ENCODE peak calls at places on chromosomes 3 and 15, in five cellular contexts. One of them, this sample, is unnamed.

GRCh38 chr3:119292666-119293065 is 1.5 kb upstream of the ARHGAP31 start:
- DNase-seq in effector memory CD4-positive, alpha-beta T cell: no peak
- DNase-seq in right cardiac atrium: no peak
- DNase-seq in psoas muscle: no peak
- DNase-seq in SK-N-SH: no peak
- DNase-seq in this sample: no peak

GRCh38 chr15:69165637-69166025 is 5.2 kb downstream of the GLCE start:
- DNase-seq in effector memory CD4-positive, alpha-beta T cell: no peak
- DNase-seq in right cardiac atrium: no peak
- DNase-seq in psoas muscle: no peak
- DNase-seq in SK-N-SH: no peak
- DNase-seq in this sample: no peak

GRCh38 chr3:153215971-153216370 is 53.9 kb downstream of the RAP2B start:
- DNase-seq in effector memory CD4-positive, alpha-beta T cell: no peak
- DNase-seq in right cardiac atrium: no peak
- DNase-seq in psoas muscle: no peak
- DNase-seq in SK-N-SH: no peak
- DNase-seq in this sample: peak; percentile 79

GRCh38 chr3:146203761-146204160 is 42.8 kb upstream of the PLOD2 start:
- DNase-seq in effector memory CD4-positive, alpha-beta T cell: no peak
- DNase-seq in right cardiac atrium: no peak
- DNase-seq in psoas muscle: no peak
- DNase-seq in SK-N-SH: no peak
- DNase-seq in this sample: no peak

GRCh38 chr3:4841783-4842440 is 137.3 kb upstream of the BHLHE40 start:
- DNase-seq in effector memory CD4-positive, alpha-beta T cell: no peak
- DNase-seq in right cardiac atrium: no peak
- DNase-seq in psoas muscle: no peak
- DNase-seq in SK-N-SH: no peak
- DNase-seq in this sample: no peak

GRCh38 chr3:13325892-13326443 is 94.2 kb downstream of the NUP210 start:
- DNase-seq in effector memory CD4-positive, alpha-beta T cell: no peak
- DNase-seq in right cardiac atrium: no peak
- DNase-seq in psoas muscle: no peak
- DNase-seq in SK-N-SH: no peak
- DNase-seq in this sample: no peak

GRCh38 chr15:84022516-84022915 is 213.1 kb upstream of the GOLGA6L4 start:
- DNase-seq in effector memory CD4-positive, alpha-beta T cell: no peak
- DNase-seq in right cardiac atrium: no peak
- DNase-seq in psoas muscle: no peak
- DNase-seq in SK-N-SH: no peak
- DNase-seq in this sample: no peak

GRCh38 chr3:61981005-61981404 is 392.3 kb downstream of the FEZF2 start:
- DNase-seq in effector memory CD4-positive, alpha-beta T cell: no peak
- DNase-seq in right cardiac atrium: no peak
- DNase-seq in psoas muscle: no peak
- DNase-seq in SK-N-SH: no peak
- DNase-seq in this sample: no peak

GRCh38 chr15:63042879-63043340 is 363 bp downstream of the TPM1 start:
- DNase-seq in effector memory CD4-positive, alpha-beta T cell: no peak
- DNase-seq in right cardiac atrium: no peak
- DNase-seq in psoas muscle: no peak
- DNase-seq in SK-N-SH: peak; percentile 64
- DNase-seq in this sample: no peak

GRCh38 chr3:117036259-117036799 is 326.8 kb downstream of the TUSC7 start:
- DNase-seq in effector memory CD4-positive, alpha-beta T cell: no peak
- DNase-seq in right cardiac atrium: no peak
- DNase-seq in psoas muscle: no peak
- DNase-seq in SK-N-SH: peak; percentile 43
- DNase-seq in this sample: no peak

GRCh38 chr3:150077581-150078247 is 107.0 kb upstream of the PFN2 start:
- DNase-seq in effector memory CD4-positive, alpha-beta T cell: no peak
- DNase-seq in right cardiac atrium: no peak
- DNase-seq in psoas muscle: no peak
- DNase-seq in SK-N-SH: no peak
- DNase-seq in this sample: peak; percentile 67

GRCh38 chr15:76380249-76380648 is 43.7 kb downstream of the ISL2 start:
- DNase-seq in effector memory CD4-positive, alpha-beta T cell: no peak
- DNase-seq in right cardiac atrium: no peak
- DNase-seq in psoas muscle: no peak
- DNase-seq in SK-N-SH: no peak
- DNase-seq in this sample: peak; percentile 79

GRCh38 chr15:61794881-61795280 is 265.4 kb downstream of the VPS13C start:
- DNase-seq in effector memory CD4-positive, alpha-beta T cell: no peak
- DNase-seq in right cardiac atrium: no peak
- DNase-seq in psoas muscle: no peak
- DNase-seq in SK-N-SH: no peak
- DNase-seq in this sample: no peak

GRCh38 chr3:141408596-141408995 is 40.3 kb downstream of the ZBTB38 start:
- DNase-seq in effector memory CD4-positive, alpha-beta T cell: no peak
- DNase-seq in right cardiac atrium: no peak
- DNase-seq in psoas muscle: no peak
- DNase-seq in SK-N-SH: no peak
- DNase-seq in this sample: no peak

GRCh38 chr3:139975592-139976360 is 40.8 kb downstream of the CLSTN2 start:
- DNase-seq in effector memory CD4-positive, alpha-beta T cell: no peak
- DNase-seq in right cardiac atrium: peak; percentile 54
- DNase-seq in psoas muscle: no peak
- DNase-seq in SK-N-SH: peak; percentile 32
- DNase-seq in this sample: no peak

GRCh38 chr3:192514754-192515660 is 212.3 kb downstream of the FGF12 start:
- DNase-seq in effector memory CD4-positive, alpha-beta T cell: no peak
- DNase-seq in right cardiac atrium: peak; percentile 52
- DNase-seq in psoas muscle: peak; percentile 59
- DNase-seq in SK-N-SH: peak; percentile 37
- DNase-seq in this sample: peak; percentile 26

GRCh38 chr3:50606596-50606995 is 5.0 kb downstream of the CISH start:
- DNase-seq in effector memory CD4-positive, alpha-beta T cell: no peak
- DNase-seq in right cardiac atrium: peak; percentile 53
- DNase-seq in psoas muscle: no peak
- DNase-seq in SK-N-SH: no peak
- DNase-seq in this sample: no peak

GRCh38 chr15:73950479-73951043 is 24.3 kb downstream of the LOXL1 start:
- DNase-seq in effector memory CD4-positive, alpha-beta T cell: no peak
- DNase-seq in right cardiac atrium: peak; percentile 63
- DNase-seq in psoas muscle: peak; percentile 48
- DNase-seq in SK-N-SH: no peak
- DNase-seq in this sample: peak; percentile 97

GRCh38 chr3:38118421-38119247 is 18.3 kb downstream of the ACAA1 start:
- DNase-seq in effector memory CD4-positive, alpha-beta T cell: no peak
- DNase-seq in right cardiac atrium: no peak
- DNase-seq in psoas muscle: no peak
- DNase-seq in SK-N-SH: no peak
- DNase-seq in this sample: no peak

GRCh38 chr3:10255835-10256234 is 7.6 kb downstream of the TATDN2 start:
- DNase-seq in effector memory CD4-positive, alpha-beta T cell: no peak
- DNase-seq in right cardiac atrium: no peak
- DNase-seq in psoas muscle: no peak
- DNase-seq in SK-N-SH: no peak
- DNase-seq in this sample: no peak

GRCh38 chr3:15476378-15476777 is 45.1 kb downstream of the COLQ start:
- DNase-seq in effector memory CD4-positive, alpha-beta T cell: no peak
- DNase-seq in right cardiac atrium: no peak
- DNase-seq in psoas muscle: no peak
- DNase-seq in SK-N-SH: no peak
- DNase-seq in this sample: no peak

GRCh38 chr3:142445816-142446254 is 2.0 kb downstream of the XRN1 start:
- DNase-seq in effector memory CD4-positive, alpha-beta T cell: no peak
- DNase-seq in right cardiac atrium: no peak
- DNase-seq in psoas muscle: no peak
- DNase-seq in SK-N-SH: no peak
- DNase-seq in this sample: no peak

GRCh38 chr15:53843166-53843565 is 83.7 kb upstream of the WDR72 start:
- DNase-seq in effector memory CD4-positive, alpha-beta T cell: no peak
- DNase-seq in right cardiac atrium: no peak
- DNase-seq in psoas muscle: no peak
- DNase-seq in SK-N-SH: no peak
- DNase-seq in this sample: no peak

GRCh38 chr3:145899229-145899628 is 261.8 kb downstream of the PLOD2 start:
- DNase-seq in effector memory CD4-positive, alpha-beta T cell: no peak
- DNase-seq in right cardiac atrium: no peak
- DNase-seq in psoas muscle: no peak
- DNase-seq in SK-N-SH: no peak
- DNase-seq in this sample: no peak

GRCh38 chr15:36235173-36235572 is 344.3 kb upstream of the CDIN1 start:
- DNase-seq in effector memory CD4-positive, alpha-beta T cell: no peak
- DNase-seq in right cardiac atrium: no peak
- DNase-seq in psoas muscle: no peak
- DNase-seq in SK-N-SH: no peak
- DNase-seq in this sample: no peak

DNA sequence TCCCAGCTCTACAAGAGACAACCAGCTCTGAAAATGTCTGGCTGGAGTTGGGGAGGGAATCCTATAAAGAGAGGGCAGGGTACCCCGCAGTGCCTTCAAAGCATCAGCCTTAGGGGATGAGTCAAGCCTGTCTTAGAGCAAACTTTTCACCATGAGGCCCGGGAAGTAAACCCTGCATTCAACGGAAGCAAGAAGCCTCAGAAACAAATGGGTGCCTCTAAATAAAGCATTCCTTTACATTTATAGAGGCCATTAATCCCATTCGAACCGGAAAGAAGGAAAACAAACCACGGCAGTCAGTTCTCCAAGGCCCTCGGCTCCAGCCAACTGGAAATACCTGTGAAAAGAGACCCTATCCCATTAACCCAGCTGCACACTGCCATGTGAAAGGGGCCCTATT is 4.4 kb downstream of the ITGB5 start:
- DNase-seq in effector memory CD4-positive, alpha-beta T cell: no peak
- DNase-seq in right cardiac atrium: no peak
- DNase-seq in psoas muscle: no peak
- DNase-seq in SK-N-SH: no peak
- DNase-seq in this sample: peak; percentile 90
- H3K4me1 ChIP-seq in effector memory CD4-positive, alpha-beta T cell: peaks cover 5% of the 10 kb centered on the region
- H3K4me1 ChIP-seq in right cardiac atrium: peaks cover 14% of the 10 kb centered on the region
- H3K4me1 ChIP-seq in psoas muscle: peaks cover 38% of the 10 kb centered on the region
- H3K4me1 ChIP-seq in SK-N-SH: peaks cover 37% of the 10 kb centered on the region
- H3K4me1 ChIP-seq in this sample: peaks cover 64% of the 10 kb centered on the region

GRCh38 chr3:184813357-184813756 is 1.4 kb downstream of the VPS8 start:
- DNase-seq in effector memory CD4-positive, alpha-beta T cell: no peak
- DNase-seq in right cardiac atrium: no peak
- DNase-seq in psoas muscle: no peak
- DNase-seq in SK-N-SH: no peak
- DNase-seq in this sample: no peak

GRCh38 chr3:184811999-184812844 is at the start of gene VPS8:
- DNase-seq in effector memory CD4-positive, alpha-beta T cell: peak; percentile 93
- DNase-seq in right cardiac atrium: peak; percentile 99
- DNase-seq in psoas muscle: peak; percentile 98
- DNase-seq in SK-N-SH: peak; percentile 97
- DNase-seq in this sample: peak; percentile 96

GRCh38 chr3:184814214-184814613 is 2.2 kb downstream of the VPS8 start:
- DNase-seq in effector memory CD4-positive, alpha-beta T cell: no peak
- DNase-seq in right cardiac atrium: no peak
- DNase-seq in psoas muscle: no peak
- DNase-seq in SK-N-SH: no peak
- DNase-seq in this sample: no peak

GRCh38 chr3:184811663-184811998 is 335 bp upstream of the VPS8 start:
- DNase-seq in effector memory CD4-positive, alpha-beta T cell: no peak
- DNase-seq in right cardiac atrium: no peak
- DNase-seq in psoas muscle: no peak
- DNase-seq in SK-N-SH: no peak
- DNase-seq in this sample: no peak

GRCh38 chr3:184812845-184813157 is 835 bp downstream of the VPS8 start:
- DNase-seq in effector memory CD4-positive, alpha-beta T cell: no peak
- DNase-seq in right cardiac atrium: no peak
- DNase-seq in psoas muscle: no peak
- DNase-seq in SK-N-SH: no peak
- DNase-seq in this sample: no peak
- H3K4me1 ChIP-seq in effector memory CD4-positive, alpha-beta T cell: peaks cover 8% of the 10 kb centered on the region
- H3K4me1 ChIP-seq in right cardiac atrium: peaks cover 3% of the 10 kb centered on the region
- H3K4me1 ChIP-seq in psoas muscle: peaks cover 54% of the 10 kb centered on the region
- H3K4me1 ChIP-seq in SK-N-SH: peaks cover 9% of the 10 kb centered on the region
- H3K4me1 ChIP-seq in this sample: no peaks in the 10 kb centered on the region

DNA sequence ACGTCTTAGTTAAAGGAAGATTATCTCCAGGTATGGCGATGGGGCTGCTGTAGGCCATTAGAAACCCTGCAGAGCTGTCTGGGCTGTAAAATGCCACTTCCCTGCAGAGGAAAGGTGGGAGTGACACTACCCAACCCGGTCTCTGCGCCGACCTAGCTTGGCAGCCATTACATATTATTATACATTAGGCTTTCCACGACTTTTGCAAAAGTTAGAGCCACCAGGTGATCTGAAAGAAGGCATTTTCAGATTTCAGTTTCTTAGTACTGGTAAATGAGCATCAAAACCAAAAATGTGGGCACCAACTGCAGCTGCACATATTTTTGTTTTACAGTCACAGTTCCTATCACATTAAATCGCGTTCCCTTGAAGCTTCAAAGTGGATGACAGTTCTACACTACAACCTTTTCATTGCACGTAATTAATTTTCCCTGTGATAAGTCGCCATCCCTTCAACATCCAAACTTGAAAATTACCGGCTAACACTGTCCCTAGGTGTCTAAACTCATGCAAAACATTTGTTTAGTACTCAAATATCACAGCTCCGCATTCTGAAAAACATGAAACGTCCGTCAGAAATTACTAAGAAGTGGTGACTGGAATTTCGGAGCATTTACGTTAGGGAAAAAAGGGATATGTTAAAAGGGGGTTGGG is 81.3 kb upstream of the CHD2 start:
- DNase-seq in effector memory CD4-positive, alpha-beta T cell: no peak
- DNase-seq in right cardiac atrium: no peak
- DNase-seq in psoas muscle: no peak
- DNase-seq in SK-N-SH: no peak
- DNase-seq in this sample: no peak
- H3K4me1 ChIP-seq in effector memory CD4-positive, alpha-beta T cell: peaks cover 36% of the 10 kb centered on the region
- H3K4me1 ChIP-seq in right cardiac atrium: no peaks in the 10 kb centered on the region
- H3K4me1 ChIP-seq in psoas muscle: peaks cover 12% of the 10 kb centered on the region
- H3K4me1 ChIP-seq in SK-N-SH: peaks cover 21% of the 10 kb centered on the region
- H3K4me1 ChIP-seq in this sample: peaks cover 58% of the 10 kb centered on the region

DNA sequence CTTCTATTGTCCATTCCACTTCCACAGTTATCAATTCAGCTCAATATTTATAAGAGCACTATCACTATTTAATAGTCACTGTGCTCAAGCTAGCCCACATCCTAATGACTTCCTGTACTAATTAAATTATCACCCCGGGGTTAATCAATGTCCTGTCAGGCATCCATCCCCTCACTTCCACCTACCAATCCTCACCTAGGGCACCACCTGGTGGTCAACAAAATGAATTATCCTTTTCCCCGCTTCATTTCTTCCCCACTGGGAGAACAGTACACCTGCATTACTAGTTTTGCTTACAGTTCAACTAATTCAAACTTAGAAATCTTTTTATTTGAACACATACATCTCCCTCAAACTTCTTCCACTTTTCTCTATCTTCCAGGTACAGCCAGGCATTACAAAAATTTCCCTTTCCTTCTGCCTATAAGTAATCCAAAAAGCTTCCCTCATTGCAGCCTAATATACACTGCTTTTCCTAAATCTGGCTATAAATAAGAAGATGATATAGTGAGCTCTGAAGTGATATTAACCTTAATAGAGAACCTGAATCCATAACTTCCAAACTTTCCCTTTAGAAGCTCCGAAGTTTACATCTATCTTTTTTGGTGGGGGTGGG is 68.5 kb downstream of the TMCC1 start:
- DNase-seq in effector memory CD4-positive, alpha-beta T cell: no peak
- DNase-seq in right cardiac atrium: no peak
- DNase-seq in psoas muscle: no peak
- DNase-seq in SK-N-SH: peak; percentile 51
- DNase-seq in this sample: peak; percentile 68
- H3K4me1 ChIP-seq in effector memory CD4-positive, alpha-beta T cell: no peaks in the 10 kb centered on the region
- H3K4me1 ChIP-seq in right cardiac atrium: no peaks in the 10 kb centered on the region
- H3K4me1 ChIP-seq in psoas muscle: peaks cover 34% of the 10 kb centered on the region
- H3K4me1 ChIP-seq in SK-N-SH: no peaks in the 10 kb centered on the region
- H3K4me1 ChIP-seq in this sample: peaks cover 11% of the 10 kb centered on the region